ENCODE peak calls at places on chromosome 17, in five cellular contexts. One of them, this sample, is unnamed.

GRCh38 chr17:35726609-35727460 is 4.6 kb upstream of the RASL10B start:
- DNase-seq in iris pigment epithelial cell: peak; percentile 95
- DNase-seq in amygdala: no peak
- DNase-seq in GM19239: no peak
- DNase-seq in NCI-H345: peak; percentile 31
- DNase-seq in this sample: peak; percentile 21

GRCh38 chr17:47742319-47743181 is 9.5 kb downstream of the TBX21 start:
- DNase-seq in iris pigment epithelial cell: no peak
- DNase-seq in NCI-H345: peak; percentile 9
- DNase-seq in amygdala: no peak
- DNase-seq in GM19239: no peak
- DNase-seq in this sample: peak; percentile 18

GRCh38 chr17:74694081-74694480 is 18.6 kb downstream of the CD300LF start:
- DNase-seq in GM19239: no peak
- DNase-seq in NCI-H345: no peak
- DNase-seq in iris pigment epithelial cell: no peak
- DNase-seq in amygdala: no peak
- DNase-seq in this sample: no peak

GRCh38 chr17:19759934-19760530 is 11.9 kb upstream of the ALDH3A1 start:
- DNase-seq in GM19239: no peak
- DNase-seq in amygdala: no peak
- DNase-seq in NCI-H345: no peak
- DNase-seq in iris pigment epithelial cell: no peak
- DNase-seq in this sample: no peak

GRCh38 chr17:557371-557770 is 157.3 kb downstream of the VPS53 start:
- DNase-seq in NCI-H345: no peak
- DNase-seq in iris pigment epithelial cell: peak; percentile 64
- DNase-seq in GM19239: no peak
- DNase-seq in amygdala: no peak
- DNase-seq in this sample: no peak

GRCh38 chr17:1724869-1725641 is 551 bp downstream of the WDR81 start:
- DNase-seq in NCI-H345: peak; percentile 34
- DNase-seq in GM19239: no peak
- DNase-seq in amygdala: no peak
- DNase-seq in iris pigment epithelial cell: no peak
- DNase-seq in this sample: peak; percentile 38

GRCh38 chr17:29855686-29856085 is 74.3 kb downstream of the SSH2 start:
- DNase-seq in GM19239: no peak
- DNase-seq in iris pigment epithelial cell: peak; percentile 81
- DNase-seq in amygdala: no peak
- DNase-seq in NCI-H345: no peak
- DNase-seq in this sample: no peak

GRCh38 chr17:73069846-73070245 is 22.6 kb downstream of the SLC39A11 start:
- DNase-seq in amygdala: no peak
- DNase-seq in iris pigment epithelial cell: no peak
- DNase-seq in GM19239: no peak
- DNase-seq in NCI-H345: no peak
- DNase-seq in this sample: no peak

GRCh38 chr17:21233581-21234337 is 19.5 kb downstream of the NATD1 start:
- DNase-seq in GM19239: no peak
- DNase-seq in iris pigment epithelial cell: no peak
- DNase-seq in amygdala: no peak
- DNase-seq in NCI-H345: no peak
- DNase-seq in this sample: no peak

GRCh38 chr17:77254961-77255741 is 114.4 kb downstream of the SEC14L1 start:
- DNase-seq in GM19239: no peak
- DNase-seq in iris pigment epithelial cell: peak; percentile 86
- DNase-seq in amygdala: no peak
- DNase-seq in NCI-H345: peak; percentile 55
- DNase-seq in this sample: no peak

GRCh38 chr17:3972281-3972731 is 8.1 kb upstream of the ATP2A3 start:
- DNase-seq in amygdala: no peak
- DNase-seq in iris pigment epithelial cell: no peak
- DNase-seq in GM19239: no peak
- DNase-seq in NCI-H345: no peak
- DNase-seq in this sample: no peak

GRCh38 chr17:10144976-10145375 is 53.4 kb downstream of the GAS7 start:
- DNase-seq in amygdala: no peak
- DNase-seq in GM19239: no peak
- DNase-seq in NCI-H345: no peak
- DNase-seq in iris pigment epithelial cell: no peak
- DNase-seq in this sample: no peak

GRCh38 chr17:14747576-14747940 is 446.7 kb downstream of the HS3ST3B1 start:
- DNase-seq in iris pigment epithelial cell: no peak
- DNase-seq in amygdala: no peak
- DNase-seq in NCI-H345: no peak
- DNase-seq in GM19239: no peak
- DNase-seq in this sample: no peak

GRCh38 chr17:42598905-42599304 is 10.3 kb downstream of the RETREG3 start:
- DNase-seq in NCI-H345: no peak
- DNase-seq in amygdala: no peak
- DNase-seq in iris pigment epithelial cell: no peak
- DNase-seq in GM19239: no peak
- DNase-seq in this sample: peak; percentile 15

GRCh38 chr17:36614974-36615373 is 13.6 kb downstream of the MRM1 start:
- DNase-seq in amygdala: no peak
- DNase-seq in iris pigment epithelial cell: no peak
- DNase-seq in NCI-H345: no peak
- DNase-seq in GM19239: no peak
- DNase-seq in this sample: no peak

GRCh38 chr17:61837175-61838051 is 25.9 kb downstream of the BRIP1 start:
- DNase-seq in GM19239: no peak
- DNase-seq in NCI-H345: peak; percentile 19
- DNase-seq in amygdala: no peak
- DNase-seq in iris pigment epithelial cell: peak; percentile 77
- DNase-seq in this sample: peak; percentile 59

GRCh38 chr17:8894673-8895578 is 27.5 kb upstream of the PIK3R6 start:
- DNase-seq in amygdala: no peak
- DNase-seq in GM19239: peak; percentile 54
- DNase-seq in iris pigment epithelial cell: peak; percentile 76
- DNase-seq in NCI-H345: peak; percentile 45
- DNase-seq in this sample: peak; percentile 30

GRCh38 chr17:7856081-7856791 is 1.1 kb downstream of the NAA38 start:
- DNase-seq in NCI-H345: no peak
- DNase-seq in iris pigment epithelial cell: peak; percentile 52
- DNase-seq in amygdala: no peak
- DNase-seq in GM19239: no peak
- DNase-seq in this sample: peak; percentile 9

GRCh38 chr17:11404431-11404830 is 163.4 kb downstream of the SHISA6 start:
- DNase-seq in amygdala: no peak
- DNase-seq in GM19239: no peak
- DNase-seq in iris pigment epithelial cell: no peak
- DNase-seq in NCI-H345: peak; percentile 12
- DNase-seq in this sample: no peak

GRCh38 chr17:32493581-32494513 is 7.1 kb downstream of the CDK5R1 start:
- DNase-seq in amygdala: no peak
- DNase-seq in iris pigment epithelial cell: no peak
- DNase-seq in GM19239: no peak
- DNase-seq in NCI-H345: no peak
- DNase-seq in this sample: no peak

GRCh38 chr17:48406936-48407567 is 23.0 kb downstream of the SKAP1 start:
- DNase-seq in iris pigment epithelial cell: no peak
- DNase-seq in GM19239: no peak
- DNase-seq in amygdala: no peak
- DNase-seq in NCI-H345: no peak
- DNase-seq in this sample: no peak

GRCh38 chr17:72953621-72954020 is 138.9 kb downstream of the SLC39A11 start:
- DNase-seq in GM19239: no peak
- DNase-seq in amygdala: no peak
- DNase-seq in NCI-H345: no peak
- DNase-seq in iris pigment epithelial cell: no peak
- DNase-seq in this sample: no peak

GRCh38 chr17:77841742-77842141 is 116.8 kb upstream of the TNRC6C start:
- DNase-seq in iris pigment epithelial cell: no peak
- DNase-seq in GM19239: no peak
- DNase-seq in NCI-H345: no peak
- DNase-seq in amygdala: no peak
- DNase-seq in this sample: no peak

GRCh38 chr17:57810740-57811632 is 38.9 kb downstream of the MRPS23 start:
- DNase-seq in iris pigment epithelial cell: peak; percentile 50
- DNase-seq in amygdala: no peak
- DNase-seq in NCI-H345: peak; percentile 30
- DNase-seq in GM19239: no peak
- DNase-seq in this sample: peak; percentile 99

GRCh38 chr17:8120520-8121443 is 2.5 kb upstream of the ALOXE3 start:
- DNase-seq in iris pigment epithelial cell: peak; percentile 67
- DNase-seq in NCI-H345: peak; percentile 71
- DNase-seq in amygdala: peak; percentile 40
- DNase-seq in GM19239: no peak
- DNase-seq in this sample: peak; percentile 67

GRCh38 chr17:67574658-67575293 is 143.0 kb upstream of the NOL11 start:
- DNase-seq in NCI-H345: no peak
- DNase-seq in amygdala: no peak
- DNase-seq in iris pigment epithelial cell: no peak
- DNase-seq in GM19239: no peak
- DNase-seq in this sample: no peak

GRCh38 chr17:6868579-6868978 is 37.0 kb upstream of the TEKT1 start:
- DNase-seq in iris pigment epithelial cell: peak; percentile 3
- DNase-seq in amygdala: no peak
- DNase-seq in GM19239: no peak
- DNase-seq in NCI-H345: no peak
- DNase-seq in this sample: no peak

GRCh38 chr17:57823469-57824401 is 26.1 kb downstream of the MRPS23 start:
- DNase-seq in iris pigment epithelial cell: peak; percentile 34
- DNase-seq in amygdala: no peak
- DNase-seq in NCI-H345: peak; percentile 31
- DNase-seq in GM19239: no peak
- DNase-seq in this sample: peak; percentile 51

GRCh38 chr17:78358538-78359215 is 1.2 kb downstream of the SOCS3 start:
- DNase-seq in GM19239: no peak
- DNase-seq in amygdala: no peak
- DNase-seq in NCI-H345: no peak
- DNase-seq in iris pigment epithelial cell: peak; percentile 78
- DNase-seq in this sample: no peak

GRCh38 chr17:9192010-9192409 is 170.7 kb downstream of the NTN1 start:
- DNase-seq in iris pigment epithelial cell: peak; percentile 24
- DNase-seq in NCI-H345: no peak
- DNase-seq in GM19239: no peak
- DNase-seq in amygdala: no peak
- DNase-seq in this sample: peak; percentile 34

GRCh38 chr17:13365331-13365730 is 236.4 kb downstream of the HS3ST3A1 start:
- DNase-seq in GM19239: no peak
- DNase-seq in iris pigment epithelial cell: peak; percentile 20
- DNase-seq in amygdala: no peak
- DNase-seq in NCI-H345: no peak
- DNase-seq in this sample: no peak

GRCh38 chr17:14310584-14310983 is 9.7 kb downstream of the HS3ST3B1 start:
- DNase-seq in amygdala: no peak
- DNase-seq in GM19239: no peak
- DNase-seq in NCI-H345: no peak
- DNase-seq in iris pigment epithelial cell: no peak
- DNase-seq in this sample: no peak

GRCh38 chr17:58338907-58339774 is 10.5 kb upstream of the TSPOAP1 start:
- DNase-seq in NCI-H345: no peak
- DNase-seq in iris pigment epithelial cell: peak; percentile 63
- DNase-seq in amygdala: no peak
- DNase-seq in GM19239: no peak
- DNase-seq in this sample: no peak

GRCh38 chr17:80869476-80869875 is 122.2 kb upstream of the CHMP6 start:
- DNase-seq in NCI-H345: no peak
- DNase-seq in amygdala: no peak
- DNase-seq in GM19239: no peak
- DNase-seq in iris pigment epithelial cell: no peak
- DNase-seq in this sample: no peak

GRCh38 chr17:13181683-13182082 is 163.9 kb upstream of the ELAC2 start:
- DNase-seq in NCI-H345: no peak
- DNase-seq in iris pigment epithelial cell: no peak
- DNase-seq in amygdala: no peak
- DNase-seq in GM19239: no peak
- DNase-seq in this sample: no peak

GRCh38 chr17:47733414-47734288 is 615 bp downstream of the TBX21 start:
- DNase-seq in iris pigment epithelial cell: no peak
- DNase-seq in amygdala: no peak
- DNase-seq in NCI-H345: no peak
- DNase-seq in GM19239: no peak
- DNase-seq in this sample: no peak

GRCh38 chr17:50721194-50722010 is 2.0 kb downstream of the LUC7L3 start:
- DNase-seq in amygdala: no peak
- DNase-seq in NCI-H345: no peak
- DNase-seq in iris pigment epithelial cell: no peak
- DNase-seq in GM19239: no peak
- DNase-seq in this sample: peak; percentile 38

GRCh38 chr17:64354824-64355535 is 35.7 kb downstream of the PECAM1 start:
- DNase-seq in amygdala: no peak
- DNase-seq in iris pigment epithelial cell: peak; percentile 76
- DNase-seq in GM19239: no peak
- DNase-seq in NCI-H345: no peak
- DNase-seq in this sample: no peak

GRCh38 chr17:40901981-40902862 is 17.2 kb upstream of the KRT20 start:
- DNase-seq in iris pigment epithelial cell: peak; percentile 62
- DNase-seq in GM19239: no peak
- DNase-seq in NCI-H345: peak; percentile 91
- DNase-seq in amygdala: no peak
- DNase-seq in this sample: peak; percentile 55

GRCh38 chr17:14354807-14355206 is 53.9 kb downstream of the HS3ST3B1 start:
- DNase-seq in NCI-H345: no peak
- DNase-seq in iris pigment epithelial cell: no peak
- DNase-seq in GM19239: no peak
- DNase-seq in amygdala: no peak
- DNase-seq in this sample: no peak

This sample was measured in NCI-H2081.